ENCODE peak calls at places on chromosomes 12 and 14, in four cellular contexts. T is heart right ventricle, C is heart left ventricle, J is fibroblast of mammary gland. M is an unnamed sample.

GRCh38 chr12:30975581-30975980 is 49.0 kb downstream of the TSPAN11 start:
- DNase-seq in J (no peak), T (no peak), C (no peak), M (peak)

GRCh38 chr12:124694846-124695497 is 127.6 kb upstream of the NCOR2 start:
- DNase-seq in C (peak), J (peak), T (peak), M (peak)

GRCh38 chr14:103641181-103641580 is 12.2 kb downstream of the KLC1 start:
- DNase-seq in T (no peak), J (peak), C (no peak), M (peak)

GRCh38 chr12:53736602-53737493 is 9.6 kb upstream of the CALCOCO1 start:
- DNase-seq in C (no peak), T (no peak), J (no peak), M (no peak)

GRCh38 chr14:95544588-95544987 is 9.7 kb downstream of the GLRX5 start:
- DNase-seq in C (peak), T (no peak), J (peak), M (no peak)

GRCh38 chr12:121184984-121185894 is 24.7 kb upstream of the P2RX4 start:
- DNase-seq in T (no peak), C (no peak), J (no peak), M (no peak)

GRCh38 chr14:90608925-90609324 is 207.3 kb downstream of the TTC7B start:
- DNase-seq in J (no peak), T (no peak), C (no peak), M (no peak)

GRCh38 chr12:120199595-120200306 is 1.2 kb downstream of the RPLP0 start:
- DNase-seq in J (peak), C (no peak), T (no peak), M (peak)

GRCh38 chr14:99602054-99602787 is 1.8 kb downstream of the CCDC85C start:
- DNase-seq in T (peak), C (no peak), J (no peak), M (peak)

GRCh38 chr12:88272456-88272855 is 130.3 kb downstream of the TMTC3 start:
- DNase-seq in T (no peak), J (peak), C (no peak), M (no peak)

GRCh38 chr12:86456241-86456640 is 200.1 kb upstream of the MGAT4C start:
- DNase-seq in C (no peak), T (no peak), J (no peak), M (no peak)

GRCh38 chr14:37595809-37596595 is 573 bp downstream of the TTC6 start:
- DNase-seq in J (peak), T (no peak), C (no peak), M (peak)

GRCh38 chr12:79156846-79157463 is 292.4 kb downstream of the SYT1 start:
- DNase-seq in T (no peak), C (no peak), J (no peak), M (no peak)

GRCh38 chr12:112978163-112979081 is at the start of gene OAS2:
- DNase-seq in C (peak), J (peak), T (peak), M (peak)

GRCh38 chr14:67856806-67857205 is 37.2 kb downstream of the RAD51B start:
- DNase-seq in J (no peak), C (no peak), T (no peak), M (no peak)

GRCh38 chr14:61064210-61064609 is 83.2 kb downstream of the SLC38A6 start:
- DNase-seq in C (no peak), T (no peak), J (no peak), M (no peak)

GRCh38 chr12:131116437-131117117 is 162.9 kb downstream of the ADGRD1 start:
- DNase-seq in T (no peak), C (peak), J (peak), M (peak)

GRCh38 chr12:73112035-73112816 is 840.1 kb downstream of the TRHDE start:
- DNase-seq in T (no peak), C (no peak), J (no peak), M (no peak)

GRCh38 chr12:130458341-130458740 is 120.7 kb downstream of the PIWIL1 start:
- DNase-seq in J (no peak), T (no peak), C (no peak), M (no peak)

GRCh38 chr12:50275545-50275944 is 7.8 kb downstream of the LIMA1 start:
- DNase-seq in J (no peak), T (peak), C (peak), M (no peak)

GRCh38 chr12:123471374-123472068 is 13.6 kb downstream of the SNRNP35 start:
- DNase-seq in J (peak), C (peak), T (peak), M (peak)

DNA sequence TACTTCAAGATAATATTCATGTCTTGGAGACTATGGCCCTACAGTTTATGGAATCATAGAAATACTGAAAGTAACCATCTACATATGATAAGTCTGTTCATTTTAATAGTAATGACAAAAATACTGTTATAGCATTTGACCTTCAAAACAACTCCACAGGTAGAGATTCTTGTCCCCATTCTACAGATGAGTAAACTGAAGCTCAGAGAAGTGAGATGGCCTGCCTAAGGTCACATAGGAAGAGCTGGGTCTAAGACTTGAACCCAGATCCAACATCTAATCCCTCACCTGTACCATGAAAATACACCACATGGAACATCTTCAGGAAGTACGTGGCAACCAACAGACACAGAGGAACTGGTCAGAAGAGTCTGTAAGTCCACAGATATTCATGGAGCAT is 7.0 kb upstream of the WSCD2 start:
- DNase-seq in T (no peak), C (no peak), J (no peak), M (no peak)
- H3K4me3 ChIP-seq in T (no peak), C (no peak), J (no peak), M (no peak)

GRCh38 chr12:9240776-9241175 is 32.6 kb upstream of the PZP start:
- DNase-seq in C (no peak), T (peak), J (no peak), M (no peak)
- H3K4me3 ChIP-seq in C (peak), T (peak), J (no peak), M (no peak)

GRCh38 chr12:93836616-93837260 is 159.6 kb downstream of the CRADD start:
- DNase-seq in T (no peak), J (no peak), C (no peak), M (no peak)

GRCh38 chr12:93833946-93834345 is 156.8 kb downstream of the CRADD start:
- DNase-seq in C (no peak), T (no peak), J (no peak), M (no peak)

GRCh38 chr12:93841671-93842070 is 164.5 kb downstream of the CRADD start:
- DNase-seq in J (no peak), C (no peak), T (no peak), M (no peak)

GRCh38 chr12:93839076-93839475 is 161.9 kb downstream of the CRADD start:
- DNase-seq in J (no peak), T (no peak), C (no peak), M (no peak)

GRCh38 chr12:93838180-93838579 is 161.0 kb downstream of the CRADD start:
- DNase-seq in C (no peak), J (no peak), T (no peak), M (no peak)
- H3K4me3 ChIP-seq in C (no peak), J (no peak), T (no peak), M (no peak)

GRCh38 chr14:81176224-81176623 is 44.5 kb downstream of the GTF2A1 start:
- DNase-seq in T (peak), J (no peak), C (peak), M (no peak)
- H3K4me3 ChIP-seq in T (no peak), J (no peak), C (no peak), M (no peak)

M was measured in GM23248.